ENCODE peak calls at places on chromosome 16, in five cellular contexts. One of them, this sample, is unnamed.

GRCh38 chr16:68251812-68252211 is 6.6 kb downstream of the PLA2G15 start:
- DNase-seq in stimulated activated CD4-positive, alpha-beta T cell treated with anti-CD3 and anti-CD28 coated beads, Interleukin-1b, Interleukin-23, amount 100 ng/mL, for 1 hour: no peak
- DNase-seq in H9: no peak
- DNase-seq in erythroblast: no peak
- DNase-seq in kidney tubule cell: no peak
- DNase-seq in this sample: no peak

GRCh38 chr16:23436992-23437391 is 16.0 kb downstream of the COG7 start:
- DNase-seq in kidney tubule cell: no peak
- DNase-seq in erythroblast: peak; percentile 49
- DNase-seq in stimulated activated CD4-positive, alpha-beta T cell treated with anti-CD3 and anti-CD28 coated beads, Interleukin-1b, Interleukin-23, amount 100 ng/mL, for 1 hour: no peak
- DNase-seq in H9: no peak
- DNase-seq in this sample: no peak

GRCh38 chr16:8853611-8854010 is 15.2 kb downstream of the CARHSP1 start:
- DNase-seq in erythroblast: no peak
- DNase-seq in stimulated activated CD4-positive, alpha-beta T cell treated with anti-CD3 and anti-CD28 coated beads, Interleukin-1b, Interleukin-23, amount 100 ng/mL, for 1 hour: no peak
- DNase-seq in kidney tubule cell: no peak
- DNase-seq in H9: no peak
- DNase-seq in this sample: no peak

GRCh38 chr16:69283851-69284250 is 27.3 kb upstream of the VPS4A start:
- DNase-seq in erythroblast: no peak
- DNase-seq in kidney tubule cell: no peak
- DNase-seq in stimulated activated CD4-positive, alpha-beta T cell treated with anti-CD3 and anti-CD28 coated beads, Interleukin-1b, Interleukin-23, amount 100 ng/mL, for 1 hour: no peak
- DNase-seq in H9: no peak
- DNase-seq in this sample: no peak

GRCh38 chr16:19636436-19637267 is 81.1 kb downstream of the VPS35L start:
- DNase-seq in kidney tubule cell: no peak
- DNase-seq in stimulated activated CD4-positive, alpha-beta T cell treated with anti-CD3 and anti-CD28 coated beads, Interleukin-1b, Interleukin-23, amount 100 ng/mL, for 1 hour: no peak
- DNase-seq in erythroblast: no peak
- DNase-seq in H9: no peak
- DNase-seq in this sample: no peak

GRCh38 chr16:85072947-85073346 is 39.3 kb downstream of the CIBAR2 start:
- DNase-seq in H9: no peak
- DNase-seq in erythroblast: peak; percentile 16
- DNase-seq in kidney tubule cell: no peak
- DNase-seq in stimulated activated CD4-positive, alpha-beta T cell treated with anti-CD3 and anti-CD28 coated beads, Interleukin-1b, Interleukin-23, amount 100 ng/mL, for 1 hour: no peak
- DNase-seq in this sample: peak; percentile 78

GRCh38 chr16:49513040-49513439 is 139.4 kb downstream of the C16orf78 start:
- DNase-seq in erythroblast: peak; percentile 32
- DNase-seq in stimulated activated CD4-positive, alpha-beta T cell treated with anti-CD3 and anti-CD28 coated beads, Interleukin-1b, Interleukin-23, amount 100 ng/mL, for 1 hour: no peak
- DNase-seq in kidney tubule cell: no peak
- DNase-seq in H9: peak; percentile 64
- DNase-seq in this sample: peak; percentile 40

GRCh38 chr16:3597226-3597625 is 14.2 kb downstream of the SLX4 start:
- DNase-seq in H9: no peak
- DNase-seq in stimulated activated CD4-positive, alpha-beta T cell treated with anti-CD3 and anti-CD28 coated beads, Interleukin-1b, Interleukin-23, amount 100 ng/mL, for 1 hour: no peak
- DNase-seq in kidney tubule cell: no peak
- DNase-seq in erythroblast: no peak
- DNase-seq in this sample: no peak

GRCh38 chr16:8905795-8906591 is 23.8 kb downstream of the LITAFD start:
- DNase-seq in stimulated activated CD4-positive, alpha-beta T cell treated with anti-CD3 and anti-CD28 coated beads, Interleukin-1b, Interleukin-23, amount 100 ng/mL, for 1 hour: no peak
- DNase-seq in H9: peak; percentile 62
- DNase-seq in kidney tubule cell: no peak
- DNase-seq in erythroblast: peak; percentile 21
- DNase-seq in this sample: no peak

GRCh38 chr16:29729116-29729521 is 16.7 kb downstream of the C16orf54 start:
- DNase-seq in stimulated activated CD4-positive, alpha-beta T cell treated with anti-CD3 and anti-CD28 coated beads, Interleukin-1b, Interleukin-23, amount 100 ng/mL, for 1 hour: no peak
- DNase-seq in erythroblast: peak; percentile 39
- DNase-seq in kidney tubule cell: peak; percentile 59
- DNase-seq in H9: no peak
- DNase-seq in this sample: no peak

GRCh38 chr16:54241525-54241924 is 45.1 kb downstream of the IRX3 start:
- DNase-seq in erythroblast: no peak
- DNase-seq in kidney tubule cell: no peak
- DNase-seq in H9: no peak
- DNase-seq in stimulated activated CD4-positive, alpha-beta T cell treated with anti-CD3 and anti-CD28 coated beads, Interleukin-1b, Interleukin-23, amount 100 ng/mL, for 1 hour: no peak
- DNase-seq in this sample: no peak

GRCh38 chr16:50742521-50743150 is 750 bp downstream of the CYLD start:
- DNase-seq in stimulated activated CD4-positive, alpha-beta T cell treated with anti-CD3 and anti-CD28 coated beads, Interleukin-1b, Interleukin-23, amount 100 ng/mL, for 1 hour: no peak
- DNase-seq in erythroblast: peak; percentile 64
- DNase-seq in H9: no peak
- DNase-seq in kidney tubule cell: peak; percentile 73
- DNase-seq in this sample: peak; percentile 58

GRCh38 chr16:83439412-83439811 is 368.4 kb upstream of the HSBP1 start:
- DNase-seq in erythroblast: no peak
- DNase-seq in H9: no peak
- DNase-seq in stimulated activated CD4-positive, alpha-beta T cell treated with anti-CD3 and anti-CD28 coated beads, Interleukin-1b, Interleukin-23, amount 100 ng/mL, for 1 hour: no peak
- DNase-seq in kidney tubule cell: no peak
- DNase-seq in this sample: no peak

GRCh38 chr16:70750893-70751467 is 50.0 kb downstream of the VAC14 start:
- DNase-seq in stimulated activated CD4-positive, alpha-beta T cell treated with anti-CD3 and anti-CD28 coated beads, Interleukin-1b, Interleukin-23, amount 100 ng/mL, for 1 hour: no peak
- DNase-seq in erythroblast: no peak
- DNase-seq in kidney tubule cell: peak; percentile 90
- DNase-seq in H9: no peak
- DNase-seq in this sample: peak; percentile 84

GRCh38 chr16:87538594-87538993 is 45.8 kb upstream of the ZCCHC14 start:
- DNase-seq in kidney tubule cell: no peak
- DNase-seq in stimulated activated CD4-positive, alpha-beta T cell treated with anti-CD3 and anti-CD28 coated beads, Interleukin-1b, Interleukin-23, amount 100 ng/mL, for 1 hour: no peak
- DNase-seq in erythroblast: no peak
- DNase-seq in H9: no peak
- DNase-seq in this sample: no peak

GRCh38 chr16:81567987-81568748 is 123.6 kb downstream of the CMIP start:
- DNase-seq in kidney tubule cell: peak; percentile 85
- DNase-seq in H9: no peak
- DNase-seq in erythroblast: no peak
- DNase-seq in stimulated activated CD4-positive, alpha-beta T cell treated with anti-CD3 and anti-CD28 coated beads, Interleukin-1b, Interleukin-23, amount 100 ng/mL, for 1 hour: no peak
- DNase-seq in this sample: no peak

GRCh38 chr16:10170016-10170415 is 12.2 kb downstream of the GRIN2A start:
- DNase-seq in kidney tubule cell: no peak
- DNase-seq in erythroblast: no peak
- DNase-seq in H9: no peak
- DNase-seq in stimulated activated CD4-positive, alpha-beta T cell treated with anti-CD3 and anti-CD28 coated beads, Interleukin-1b, Interleukin-23, amount 100 ng/mL, for 1 hour: no peak
- DNase-seq in this sample: no peak

GRCh38 chr16:14284371-14284770 is 213.3 kb downstream of the MRTFB start:
- DNase-seq in stimulated activated CD4-positive, alpha-beta T cell treated with anti-CD3 and anti-CD28 coated beads, Interleukin-1b, Interleukin-23, amount 100 ng/mL, for 1 hour: no peak
- DNase-seq in erythroblast: no peak
- DNase-seq in H9: peak; percentile 36
- DNase-seq in kidney tubule cell: no peak
- DNase-seq in this sample: no peak

GRCh38 chr16:69412287-69412686 is 12.1 kb upstream of the CYB5B start:
- DNase-seq in erythroblast: no peak
- DNase-seq in H9: no peak
- DNase-seq in stimulated activated CD4-positive, alpha-beta T cell treated with anti-CD3 and anti-CD28 coated beads, Interleukin-1b, Interleukin-23, amount 100 ng/mL, for 1 hour: no peak
- DNase-seq in kidney tubule cell: no peak
- DNase-seq in this sample: no peak

GRCh38 chr16:4699030-4699556 is 5.7 kb downstream of the NUDT16L1 start:
- DNase-seq in kidney tubule cell: no peak
- DNase-seq in H9: no peak
- DNase-seq in stimulated activated CD4-positive, alpha-beta T cell treated with anti-CD3 and anti-CD28 coated beads, Interleukin-1b, Interleukin-23, amount 100 ng/mL, for 1 hour: no peak
- DNase-seq in erythroblast: no peak
- DNase-seq in this sample: no peak

GRCh38 chr16:72324578-72324977 is 152.6 kb upstream of the PMFBP1 start:
- DNase-seq in erythroblast: no peak
- DNase-seq in kidney tubule cell: no peak
- DNase-seq in H9: no peak
- DNase-seq in stimulated activated CD4-positive, alpha-beta T cell treated with anti-CD3 and anti-CD28 coated beads, Interleukin-1b, Interleukin-23, amount 100 ng/mL, for 1 hour: no peak
- DNase-seq in this sample: no peak

GRCh38 chr16:81531415-81531814 is 86.8 kb downstream of the CMIP start:
- DNase-seq in kidney tubule cell: peak; percentile 93
- DNase-seq in H9: no peak
- DNase-seq in stimulated activated CD4-positive, alpha-beta T cell treated with anti-CD3 and anti-CD28 coated beads, Interleukin-1b, Interleukin-23, amount 100 ng/mL, for 1 hour: no peak
- DNase-seq in erythroblast: no peak
- DNase-seq in this sample: no peak

GRCh38 chr16:10616744-10617640 is 36.6 kb upstream of the EMP2 start:
- DNase-seq in kidney tubule cell: peak; percentile 7
- DNase-seq in stimulated activated CD4-positive, alpha-beta T cell treated with anti-CD3 and anti-CD28 coated beads, Interleukin-1b, Interleukin-23, amount 100 ng/mL, for 1 hour: no peak
- DNase-seq in H9: peak; percentile 61
- DNase-seq in erythroblast: peak; percentile 24
- DNase-seq in this sample: peak; percentile 79

GRCh38 chr16:31071861-31072260 is 2.2 kb downstream of the ZNF668 start:
- DNase-seq in stimulated activated CD4-positive, alpha-beta T cell treated with anti-CD3 and anti-CD28 coated beads, Interleukin-1b, Interleukin-23, amount 100 ng/mL, for 1 hour: no peak
- DNase-seq in H9: no peak
- DNase-seq in erythroblast: no peak
- DNase-seq in kidney tubule cell: peak; percentile 21
- DNase-seq in this sample: no peak

GRCh38 chr16:56742030-56742984 is 12.4 kb downstream of the NUP93 start:
- DNase-seq in stimulated activated CD4-positive, alpha-beta T cell treated with anti-CD3 and anti-CD28 coated beads, Interleukin-1b, Interleukin-23, amount 100 ng/mL, for 1 hour: no peak
- DNase-seq in kidney tubule cell: peak; percentile 87
- DNase-seq in erythroblast: peak; percentile 23
- DNase-seq in H9: no peak
- DNase-seq in this sample: no peak

GRCh38 chr16:83365166-83365565 is 442.6 kb upstream of the HSBP1 start:
- DNase-seq in kidney tubule cell: no peak
- DNase-seq in H9: no peak
- DNase-seq in stimulated activated CD4-positive, alpha-beta T cell treated with anti-CD3 and anti-CD28 coated beads, Interleukin-1b, Interleukin-23, amount 100 ng/mL, for 1 hour: no peak
- DNase-seq in erythroblast: no peak
- DNase-seq in this sample: no peak

GRCh38 chr16:89330177-89330856 is 112.8 kb downstream of the ZNF778 start:
- DNase-seq in kidney tubule cell: peak; percentile 98
- DNase-seq in H9: peak; percentile 67
- DNase-seq in stimulated activated CD4-positive, alpha-beta T cell treated with anti-CD3 and anti-CD28 coated beads, Interleukin-1b, Interleukin-23, amount 100 ng/mL, for 1 hour: no peak
- DNase-seq in erythroblast: no peak
- DNase-seq in this sample: peak; percentile 62

GRCh38 chr16:28597692-28598261 is 927 bp upstream of the SULT1A2 start:
- DNase-seq in erythroblast: peak; percentile 11
- DNase-seq in kidney tubule cell: no peak
- DNase-seq in H9: peak; percentile 65
- DNase-seq in stimulated activated CD4-positive, alpha-beta T cell treated with anti-CD3 and anti-CD28 coated beads, Interleukin-1b, Interleukin-23, amount 100 ng/mL, for 1 hour: no peak
- DNase-seq in this sample: no peak

GRCh38 chr16:10126686-10127085 is 55.5 kb downstream of the GRIN2A start:
- DNase-seq in erythroblast: no peak
- DNase-seq in stimulated activated CD4-positive, alpha-beta T cell treated with anti-CD3 and anti-CD28 coated beads, Interleukin-1b, Interleukin-23, amount 100 ng/mL, for 1 hour: no peak
- DNase-seq in H9: no peak
- DNase-seq in kidney tubule cell: peak; percentile 26
- DNase-seq in this sample: no peak

GRCh38 chr16:1794221-1794871 is 841 bp upstream of the IGFALS start:
- DNase-seq in stimulated activated CD4-positive, alpha-beta T cell treated with anti-CD3 and anti-CD28 coated beads, Interleukin-1b, Interleukin-23, amount 100 ng/mL, for 1 hour: no peak
- DNase-seq in H9: peak; percentile 28
- DNase-seq in kidney tubule cell: no peak
- DNase-seq in erythroblast: no peak
- DNase-seq in this sample: no peak

GRCh38 chr16:15900901-15901465 is 12.6 kb upstream of the CEP20 start:
- DNase-seq in erythroblast: no peak
- DNase-seq in stimulated activated CD4-positive, alpha-beta T cell treated with anti-CD3 and anti-CD28 coated beads, Interleukin-1b, Interleukin-23, amount 100 ng/mL, for 1 hour: no peak
- DNase-seq in kidney tubule cell: no peak
- DNase-seq in H9: no peak
- DNase-seq in this sample: no peak

GRCh38 chr16:75921281-75921680 is 195.0 kb upstream of the CPHXL start:
- DNase-seq in kidney tubule cell: no peak
- DNase-seq in stimulated activated CD4-positive, alpha-beta T cell treated with anti-CD3 and anti-CD28 coated beads, Interleukin-1b, Interleukin-23, amount 100 ng/mL, for 1 hour: no peak
- DNase-seq in erythroblast: no peak
- DNase-seq in H9: peak; percentile 43
- DNase-seq in this sample: no peak

GRCh38 chr16:50550035-50550434 is 1.8 kb downstream of the NKD1 start:
- DNase-seq in kidney tubule cell: no peak
- DNase-seq in erythroblast: no peak
- DNase-seq in H9: no peak
- DNase-seq in stimulated activated CD4-positive, alpha-beta T cell treated with anti-CD3 and anti-CD28 coated beads, Interleukin-1b, Interleukin-23, amount 100 ng/mL, for 1 hour: no peak
- DNase-seq in this sample: no peak

GRCh38 chr16:84072014-84072413 is 29.4 kb upstream of the SLC38A8 start:
- DNase-seq in stimulated activated CD4-positive, alpha-beta T cell treated with anti-CD3 and anti-CD28 coated beads, Interleukin-1b, Interleukin-23, amount 100 ng/mL, for 1 hour: no peak
- DNase-seq in erythroblast: no peak
- DNase-seq in H9: no peak
- DNase-seq in kidney tubule cell: no peak
- DNase-seq in this sample: no peak

GRCh38 chr16:20857281-20857680 is 42.9 kb downstream of the DCUN1D3 start:
- DNase-seq in kidney tubule cell: no peak
- DNase-seq in stimulated activated CD4-positive, alpha-beta T cell treated with anti-CD3 and anti-CD28 coated beads, Interleukin-1b, Interleukin-23, amount 100 ng/mL, for 1 hour: no peak
- DNase-seq in erythroblast: no peak
- DNase-seq in H9: no peak
- DNase-seq in this sample: no peak